ENCODE peak calls at places on chromosomes 5 and 9, in seven cellular contexts. One of them, this sample, is unnamed.

GRCh38 chr5:143064207-143064606 is 294.0 kb downstream of the ARHGAP26 start:
- DNase-seq in HTR-8/SVneo: no peak
- DNase-seq in choroid plexus epithelial cell: no peak
- DNase-seq in activated CD4-positive, alpha-beta T cell treated with anti-CD3 and anti-CD28 coated beads, Interleukin-2, amount 50 U/mL, for 1 hour: no peak
- DNase-seq in RCC 7860: no peak
- DNase-seq in NCI-H510A: no peak
- DNase-seq in DMS153: no peak
- DNase-seq in this sample: no peak

GRCh38 chr9:91155181-91155580 is 206.5 kb downstream of the AUH start:
- DNase-seq in HTR-8/SVneo: no peak
- DNase-seq in choroid plexus epithelial cell: no peak
- DNase-seq in activated CD4-positive, alpha-beta T cell treated with anti-CD3 and anti-CD28 coated beads, Interleukin-2, amount 50 U/mL, for 1 hour: no peak
- DNase-seq in RCC 7860: no peak
- DNase-seq in NCI-H510A: no peak
- DNase-seq in DMS153: no peak
- DNase-seq in this sample: no peak

GRCh38 chr9:134858051-134858841 is 22.4 kb upstream of the FCN2 start:
- DNase-seq in HTR-8/SVneo: peak
- DNase-seq in choroid plexus epithelial cell: peak
- DNase-seq in activated CD4-positive, alpha-beta T cell treated with anti-CD3 and anti-CD28 coated beads, Interleukin-2, amount 50 U/mL, for 1 hour: no peak
- DNase-seq in RCC 7860: peak
- DNase-seq in NCI-H510A: no peak
- DNase-seq in DMS153: no peak
- DNase-seq in this sample: no peak

GRCh38 chr9:34546102-34546833 is 23.5 kb upstream of the ENHO start:
- DNase-seq in HTR-8/SVneo: no peak
- DNase-seq in choroid plexus epithelial cell: no peak
- DNase-seq in activated CD4-positive, alpha-beta T cell treated with anti-CD3 and anti-CD28 coated beads, Interleukin-2, amount 50 U/mL, for 1 hour: no peak
- DNase-seq in RCC 7860: no peak
- DNase-seq in NCI-H510A: no peak
- DNase-seq in DMS153: no peak
- DNase-seq in this sample: no peak

GRCh38 chr5:181221792-181222629 is 1.1 kb upstream of the TRIM41 start:
- DNase-seq in HTR-8/SVneo: peak
- DNase-seq in choroid plexus epithelial cell: peak
- DNase-seq in activated CD4-positive, alpha-beta T cell treated with anti-CD3 and anti-CD28 coated beads, Interleukin-2, amount 50 U/mL, for 1 hour: peak
- DNase-seq in RCC 7860: peak
- DNase-seq in NCI-H510A: no peak
- DNase-seq in DMS153: no peak
- DNase-seq in this sample: no peak

GRCh38 chr5:67875637-67876036 is 339.9 kb upstream of the PIK3R1 start:
- DNase-seq in HTR-8/SVneo: no peak
- DNase-seq in choroid plexus epithelial cell: no peak
- DNase-seq in activated CD4-positive, alpha-beta T cell treated with anti-CD3 and anti-CD28 coated beads, Interleukin-2, amount 50 U/mL, for 1 hour: no peak
- DNase-seq in RCC 7860: no peak
- DNase-seq in NCI-H510A: no peak
- DNase-seq in DMS153: no peak
- DNase-seq in this sample: no peak

GRCh38 chr5:139389701-139390638 is at the start of gene MZB1:
- DNase-seq in HTR-8/SVneo: no peak
- DNase-seq in choroid plexus epithelial cell: no peak
- DNase-seq in activated CD4-positive, alpha-beta T cell treated with anti-CD3 and anti-CD28 coated beads, Interleukin-2, amount 50 U/mL, for 1 hour: peak
- DNase-seq in RCC 7860: no peak
- DNase-seq in NCI-H510A: no peak
- DNase-seq in DMS153: no peak
- DNase-seq in this sample: no peak

GRCh38 chr9:26066237-26066636 is 388.0 kb upstream of the TUSC1 start:
- DNase-seq in HTR-8/SVneo: no peak
- DNase-seq in choroid plexus epithelial cell: no peak
- DNase-seq in activated CD4-positive, alpha-beta T cell treated with anti-CD3 and anti-CD28 coated beads, Interleukin-2, amount 50 U/mL, for 1 hour: no peak
- DNase-seq in RCC 7860: no peak
- DNase-seq in NCI-H510A: no peak
- DNase-seq in DMS153: no peak
- DNase-seq in this sample: no peak

GRCh38 chr5:173327948-173328895 is at the start of gene STC2:
- DNase-seq in HTR-8/SVneo: peak
- DNase-seq in choroid plexus epithelial cell: peak
- DNase-seq in activated CD4-positive, alpha-beta T cell treated with anti-CD3 and anti-CD28 coated beads, Interleukin-2, amount 50 U/mL, for 1 hour: no peak
- DNase-seq in RCC 7860: peak
- DNase-seq in NCI-H510A: peak
- DNase-seq in DMS153: peak
- DNase-seq in this sample: peak

GRCh38 chr5:142202282-142202681 is 93.7 kb downstream of the NDFIP1 start:
- DNase-seq in HTR-8/SVneo: peak
- DNase-seq in choroid plexus epithelial cell: peak
- DNase-seq in activated CD4-positive, alpha-beta T cell treated with anti-CD3 and anti-CD28 coated beads, Interleukin-2, amount 50 U/mL, for 1 hour: no peak
- DNase-seq in RCC 7860: peak
- DNase-seq in NCI-H510A: no peak
- DNase-seq in DMS153: no peak
- DNase-seq in this sample: no peak

GRCh38 chr9:2465921-2466460 is 155.6 kb upstream of the VLDLR start:
- DNase-seq in HTR-8/SVneo: peak
- DNase-seq in choroid plexus epithelial cell: peak
- DNase-seq in activated CD4-positive, alpha-beta T cell treated with anti-CD3 and anti-CD28 coated beads, Interleukin-2, amount 50 U/mL, for 1 hour: no peak
- DNase-seq in RCC 7860: peak
- DNase-seq in NCI-H510A: peak
- DNase-seq in DMS153: peak
- DNase-seq in this sample: peak

GRCh38 chr5:96509721-96510383 is 76.8 kb upstream of the PCSK1 start:
- DNase-seq in HTR-8/SVneo: peak
- DNase-seq in choroid plexus epithelial cell: peak
- DNase-seq in activated CD4-positive, alpha-beta T cell treated with anti-CD3 and anti-CD28 coated beads, Interleukin-2, amount 50 U/mL, for 1 hour: no peak
- DNase-seq in RCC 7860: no peak
- DNase-seq in NCI-H510A: no peak
- DNase-seq in DMS153: no peak
- DNase-seq in this sample: no peak

GRCh38 chr5:173855162-173855994 is 32.8 kb upstream of the CPEB4 start:
- DNase-seq in HTR-8/SVneo: no peak
- DNase-seq in choroid plexus epithelial cell: peak
- DNase-seq in activated CD4-positive, alpha-beta T cell treated with anti-CD3 and anti-CD28 coated beads, Interleukin-2, amount 50 U/mL, for 1 hour: no peak
- DNase-seq in RCC 7860: no peak
- DNase-seq in NCI-H510A: no peak
- DNase-seq in DMS153: no peak
- DNase-seq in this sample: no peak

GRCh38 chr9:3074247-3074646 is 230.4 kb upstream of the PUM3 start:
- DNase-seq in HTR-8/SVneo: no peak
- DNase-seq in choroid plexus epithelial cell: no peak
- DNase-seq in activated CD4-positive, alpha-beta T cell treated with anti-CD3 and anti-CD28 coated beads, Interleukin-2, amount 50 U/mL, for 1 hour: no peak
- DNase-seq in RCC 7860: no peak
- DNase-seq in NCI-H510A: no peak
- DNase-seq in DMS153: peak
- DNase-seq in this sample: no peak

GRCh38 chr5:1312206-1312605 is 17.3 kb upstream of the TERT start:
- DNase-seq in HTR-8/SVneo: no peak
- DNase-seq in choroid plexus epithelial cell: no peak
- DNase-seq in activated CD4-positive, alpha-beta T cell treated with anti-CD3 and anti-CD28 coated beads, Interleukin-2, amount 50 U/mL, for 1 hour: peak
- DNase-seq in RCC 7860: no peak
- DNase-seq in NCI-H510A: no peak
- DNase-seq in DMS153: no peak
- DNase-seq in this sample: no peak

GRCh38 chr5:170416526-170416925 is 27.4 kb upstream of the KCNMB1 start:
- DNase-seq in HTR-8/SVneo: no peak
- DNase-seq in choroid plexus epithelial cell: no peak
- DNase-seq in activated CD4-positive, alpha-beta T cell treated with anti-CD3 and anti-CD28 coated beads, Interleukin-2, amount 50 U/mL, for 1 hour: no peak
- DNase-seq in RCC 7860: no peak
- DNase-seq in NCI-H510A: no peak
- DNase-seq in DMS153: no peak
- DNase-seq in this sample: no peak

GRCh38 chr5:40733842-40734563 is 21.8 kb downstream of the TTC33 start:
- DNase-seq in HTR-8/SVneo: no peak
- DNase-seq in choroid plexus epithelial cell: peak
- DNase-seq in activated CD4-positive, alpha-beta T cell treated with anti-CD3 and anti-CD28 coated beads, Interleukin-2, amount 50 U/mL, for 1 hour: no peak
- DNase-seq in RCC 7860: no peak
- DNase-seq in NCI-H510A: no peak
- DNase-seq in DMS153: no peak
- DNase-seq in this sample: no peak